ENCODE peak calls at places on chromosomes 13 and 19, in nine cellular contexts. C is thyroid gland, F is IMR-90, H is heart left ventricle, V is GM12891, S is right lobe of liver, K is K562, E is ovary, T is Peyer's patch. P is an unnamed sample.

GRCh38 chr13:23679214-23679613 is 109.0 kb downstream of the TNFRSF19 start:
- DNase-seq in S (no peak), T (no peak), E (no peak), V (no peak), K (no peak), C (no peak), F (peak), H (no peak), P (no peak)

GRCh38 chr13:87677043-87677333 is 5.8 kb downstream of the SLITRK5 start:
- DNase-seq in T (no peak), V (no peak), F (no peak), S (no peak), K (no peak), H (no peak), C (no peak), E (no peak), P (no peak)

GRCh38 chr13:112642061-112642460 is 47.8 kb upstream of the ATP11A start:
- DNase-seq in V (no peak), S (no peak), C (no peak), E (no peak), H (no peak), K (no peak), F (no peak), T (no peak), P (no peak)

GRCh38 chr13:94674609-94675348 is 37.6 kb downstream of the SOX21 start:
- DNase-seq in F (peak), K (peak), T (no peak), E (no peak), S (peak), V (peak), H (peak), C (peak), P (peak)

GRCh38 chr13:27607125-27607524 is 13.2 kb downstream of the LNX2 start:
- DNase-seq in E (no peak), T (no peak), K (no peak), V (no peak), C (peak), F (peak), S (no peak), H (no peak), P (peak)

GRCh38 chr19:13315495-13315894 is 165.3 kb downstream of the IER2 start:
- DNase-seq in V (no peak), T (no peak), F (no peak), S (no peak), E (no peak), K (no peak), C (no peak), H (no peak), P (no peak)

GRCh38 chr13:79307866-79308298 is 98.2 kb downstream of the RBM26 start:
- DNase-seq in F (peak), H (peak), E (peak), S (no peak), C (peak), T (no peak), K (no peak), V (no peak), P (no peak)

GRCh38 chr13:67186985-67187569 is 43.1 kb downstream of the PCDH9 start:
- DNase-seq in H (no peak), S (no peak), C (no peak), K (no peak), T (no peak), E (no peak), F (no peak), V (no peak), P (no peak)

GRCh38 chr13:38223093-38223492 is 126.6 kb upstream of the UFM1 start:
- DNase-seq in E (no peak), C (no peak), T (no peak), H (no peak), K (peak), S (no peak), F (peak), V (no peak), P (peak)

GRCh38 chr19:40802300-40803169 is 3.5 kb downstream of the EGLN2 start:
- DNase-seq in C (peak), S (peak), K (peak), V (no peak), E (peak), H (peak), T (peak), F (no peak), P (peak)

GRCh38 chr13:107421028-107421427 is 794.3 kb downstream of the LIG4 start:
- DNase-seq in K (no peak), T (no peak), C (no peak), V (no peak), F (peak), E (no peak), H (no peak), S (no peak), P (no peak)

GRCh38 chr13:39144941-39145533 is 106.8 kb downstream of the NHLRC3 start:
- DNase-seq in K (peak), T (no peak), F (peak), C (peak), V (peak), E (peak), S (no peak), H (peak), P (peak)

GRCh38 chr19:41893899-41894298 is 10.9 kb downstream of the ARHGEF1 start:
- DNase-seq in H (no peak), V (no peak), T (no peak), S (no peak), F (peak), C (no peak), E (no peak), K (no peak), P (no peak)

GRCh38 chr13:46721054-46721453 is 75.9 kb downstream of the ESD start:
- DNase-seq in K (peak), V (no peak), S (no peak), C (peak), F (peak), E (peak), T (no peak), H (peak), P (peak)

GRCh38 chr19:42132030-42132628 is at the start of gene POU2F2:
- DNase-seq in K (peak), F (no peak), E (no peak), H (peak), V (peak), S (peak), C (peak), T (peak), P (no peak)

GRCh38 chr19:36837902-36838783 is at the start of gene ZNF790:
- DNase-seq in V (peak), E (peak), K (peak), C (peak), S (peak), F (peak), H (peak), T (peak), P (peak)
- TF ChIP-seq POLR2A in V (no peak), E (peak), K (peak), C (no peak), S (peak), F (peak), H (peak), T (peak), P (peak)

DNA sequence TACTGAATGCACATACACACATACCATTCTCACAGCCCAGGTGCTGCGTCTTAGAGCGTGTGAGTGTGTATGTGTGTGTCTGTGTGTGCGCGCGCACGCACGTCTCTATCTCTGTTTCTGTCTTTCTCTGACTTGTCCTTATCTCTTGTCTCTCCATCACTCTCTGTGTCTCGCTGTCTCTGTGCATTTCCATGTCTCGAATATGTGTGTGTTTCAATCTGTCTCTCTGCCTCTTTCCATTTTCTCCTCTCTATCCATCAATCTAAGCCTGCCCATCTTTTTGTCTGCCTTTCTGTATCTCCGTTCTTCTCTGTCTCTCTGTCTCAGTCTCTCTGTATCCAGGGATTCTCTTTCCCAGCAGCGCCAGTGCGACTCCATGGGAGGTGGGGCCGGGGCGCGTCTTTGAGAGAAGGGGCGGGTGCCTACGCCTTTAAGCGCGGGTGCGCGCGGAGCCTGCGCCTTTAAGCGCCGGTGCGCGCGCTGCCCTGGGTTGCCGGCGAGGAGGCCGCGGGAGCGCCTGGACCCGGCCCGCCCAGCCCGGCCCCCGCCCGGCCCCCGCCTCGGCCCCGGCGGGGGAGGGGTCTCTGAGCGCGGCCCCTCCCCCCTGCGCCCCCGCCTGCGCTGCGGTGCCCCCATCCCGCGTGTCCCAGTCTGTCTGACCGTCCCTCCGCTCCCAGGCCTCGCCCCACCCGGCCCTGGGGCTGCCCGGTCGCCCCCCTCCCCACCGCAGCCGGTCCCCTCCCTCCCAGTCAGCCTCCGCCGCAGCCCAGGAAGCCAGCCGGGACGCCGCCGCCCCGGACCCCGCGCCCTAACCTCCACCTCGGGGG is at the start of gene LRFN3:
- DNase-seq in V (peak), C (peak), E (peak), K (peak), T (peak), H (peak), F (peak), S (peak), P (no peak)
- TF ChIP-seq POLR2A in V (no peak), C (no peak), E (no peak), K (no peak), T (no peak), H (no peak), F (no peak), S (no peak), P (no peak)

GRCh38 chr19:35061583-35062373 is 20.3 kb downstream of the HPN start:
- DNase-seq in E (no peak), F (peak), S (no peak), C (no peak), H (no peak), K (no peak), T (no peak), V (no peak), P (no peak)

GRCh38 chr19:35065574-35065973 is 24.1 kb downstream of the HPN start:
- DNase-seq in C (no peak), K (no peak), H (no peak), T (no peak), S (no peak), E (no peak), F (no peak), V (no peak), P (no peak)

GRCh38 chr19:35063940-35064818 is 22.7 kb downstream of the HPN start:
- DNase-seq in F (peak), S (no peak), C (no peak), V (no peak), K (no peak), T (no peak), E (no peak), H (no peak), P (no peak)

GRCh38 chr19:35060160-35060855 is 18.8 kb downstream of the HPN start:
- DNase-seq in H (no peak), K (no peak), T (no peak), V (no peak), C (no peak), S (peak), F (no peak), E (no peak), P (no peak)

GRCh38 chr19:35062942-35063341 is 21.4 kb downstream of the HPN start:
- DNase-seq in E (no peak), H (no peak), V (no peak), T (no peak), K (no peak), S (no peak), C (no peak), F (no peak), P (no peak)
- TF ChIP-seq POLR2A in E (no peak), H (no peak), V (no peak), T (no peak), K (no peak), S (no peak), C (no peak), F (no peak), P (no peak)

GRCh38 chr13:30905932-30906383 is at the start of gene MEDAG:
- DNase-seq in E (peak), C (peak), H (peak), K (no peak), T (no peak), S (no peak), V (no peak), F (peak), P (no peak)
- TF ChIP-seq POLR2A in E (no peak), C (no peak), H (peak), K (no peak), T (no peak), S (no peak), V (no peak), F (no peak), P (no peak)

DNA sequence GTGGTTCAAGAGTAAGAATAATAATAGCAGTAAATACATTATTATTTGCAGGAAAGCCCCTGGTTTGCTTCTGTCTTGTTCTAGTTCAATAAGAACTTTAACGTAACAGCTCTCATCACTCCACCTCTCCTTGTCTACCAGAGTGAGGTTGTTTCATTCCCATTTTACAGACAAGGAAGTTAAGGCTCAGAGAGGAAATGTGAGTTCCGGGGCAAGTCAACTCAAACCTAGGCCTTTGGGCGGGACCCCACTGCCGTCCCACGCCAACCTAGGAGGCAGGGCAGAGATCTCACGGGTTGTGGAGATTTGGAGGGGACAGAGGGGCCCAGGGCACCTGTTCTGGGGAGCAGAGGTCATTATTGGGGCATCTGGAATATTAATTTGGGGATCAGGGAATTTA is 1.5 kb downstream of the MAP4K1 start:
- DNase-seq in S (no peak), F (no peak), C (no peak), H (no peak), V (no peak), E (no peak), T (no peak), K (no peak), P (no peak)
- TF ChIP-seq POLR2A in S (no peak), F (no peak), C (no peak), H (no peak), V (no peak), E (no peak), T (no peak), K (no peak), P (no peak)

GRCh38 chr19:36014029-36014924 is at the start of gene ALKBH6:
- DNase-seq in H (peak), S (peak), C (peak), K (peak), V (peak), F (peak), T (peak), E (peak), P (peak)
- TF ChIP-seq POLR2A in H (peak), S (peak), C (no peak), K (peak), V (no peak), F (peak), T (peak), E (peak), P (peak)

GRCh38 chr19:44846455-44847143 is 502 bp downstream of the NECTIN2 start:
- DNase-seq in K (no peak), S (peak), H (peak), E (peak), V (no peak), F (no peak), C (peak), T (no peak), P (no peak)
- TF ChIP-seq POLR2A in K (no peak), S (no peak), H (no peak), E (no peak), V (no peak), F (peak), C (no peak), T (no peak), P (no peak)

DNA sequence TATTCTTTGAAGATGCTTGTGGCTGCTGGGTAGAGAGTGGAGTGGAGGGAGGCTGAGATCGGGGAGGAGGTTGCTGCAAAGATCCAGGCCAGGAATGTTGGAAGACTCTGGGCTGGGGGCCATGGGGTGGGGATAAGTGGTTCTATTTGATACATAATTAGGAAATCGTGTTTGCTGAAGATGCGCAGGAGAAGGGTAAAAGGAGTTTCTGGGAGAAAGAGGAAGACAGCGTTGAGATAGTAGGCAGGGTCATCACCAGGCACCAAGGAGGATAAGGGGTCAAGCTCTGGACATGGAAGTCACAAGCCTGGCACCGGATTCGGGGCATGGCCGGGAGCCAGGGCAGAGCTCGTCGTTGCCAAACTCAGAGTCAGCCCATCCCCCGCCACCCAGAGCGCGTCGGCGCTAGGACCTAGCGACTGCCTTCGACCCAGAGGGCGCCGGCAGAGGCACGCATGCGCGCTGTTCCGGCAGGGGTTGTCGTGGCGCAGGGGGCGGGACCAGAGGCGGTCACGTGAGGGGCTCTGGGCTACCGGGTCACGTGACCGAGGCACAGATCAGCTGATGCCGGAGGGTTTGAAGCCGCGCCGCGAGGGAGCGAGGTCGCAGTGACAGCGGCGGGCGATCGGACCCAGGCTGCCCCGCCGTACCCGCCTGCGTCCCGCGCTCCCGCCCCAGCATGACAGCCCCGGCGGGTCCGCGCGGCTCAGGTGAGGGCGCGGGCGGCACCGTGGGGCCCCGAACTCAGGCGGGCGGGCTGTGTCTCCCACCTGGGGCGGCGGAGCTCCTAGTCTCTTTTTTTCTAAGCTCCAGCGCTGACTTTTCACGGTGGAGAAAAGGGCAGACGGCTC is at the start of gene MCOLN1:
- DNase-seq in E (peak), V (peak), C (peak), F (peak), S (peak), T (peak), K (peak), H (peak), P (peak)
- TF ChIP-seq POLR2A in E (peak), V (peak), C (no peak), F (no peak), S (peak), T (peak), K (peak), H (peak), P (peak)